ENCODE peak calls at places on chromosomes 1 and 21, in four cellular contexts. I is T47D; W is esophagus squamous epithelium; T is stimulated activated CD8-positive, alpha-beta memory T cell treated with anti-CD3 and anti-CD28 coated beads, Interleukin-15, amount 100 ng/mL, for 4 hours. H is an unnamed sample.

GRCh38 chr1:11913291-11913690 is 12.9 kb downstream of the KIAA2013 start:
- DNase-seq in I (no peak), W (no peak), T (no peak), H (no peak)

GRCh38 chr21:42314616-42315295 is 453 bp downstream of the TFF3 start:
- DNase-seq in I (no peak), W (no peak), T (no peak), H (no peak)

GRCh38 chr21:34330055-34330454 is 33.8 kb upstream of the KCNE2 start:
- DNase-seq in I (no peak), W (no peak), T (no peak), H (no peak)

GRCh38 chr1:56297191-56297590 is 282.2 kb downstream of the PLPP3 start:
- DNase-seq in I (no peak), W (no peak), T (no peak), H (no peak)

GRCh38 chr21:38807481-38807880 is 1.8 kb downstream of the ETS2 start:
- DNase-seq in I (no peak), W (no peak), T (no peak), H (no peak)

GRCh38 chr1:92944901-92945747 is 16.1 kb downstream of the DIPK1A start:
- DNase-seq in I (no peak), W (no peak), T (no peak), H (no peak)

GRCh38 chr1:153985984-153986761 is at the start of gene RAB13:
- DNase-seq in I (peak), W (no peak), T (no peak), H (peak)

GRCh38 chr1:26021647-26022403 is at the start of gene EXTL1:
- DNase-seq in I (peak), W (no peak), T (no peak), H (peak)

GRCh38 chr1:76010802-76011201 is 63.7 kb upstream of the ST6GALNAC3 start:
- DNase-seq in I (no peak), W (no peak), T (no peak), H (no peak)

GRCh38 chr1:55860816-55861519 is 645.8 kb upstream of the USP24 start:
- DNase-seq in I (no peak), W (no peak), T (no peak), H (no peak)

GRCh38 chr21:33228455-33228854 is 1.3 kb upstream of the IFNAR2 start:
- DNase-seq in I (no peak), W (no peak), T (no peak), H (no peak)

GRCh38 chr1:238060046-238060445 is 169.3 kb upstream of the ZP4 start:
- DNase-seq in I (no peak), W (no peak), T (no peak), H (no peak)

GRCh38 chr1:81478217-81478616 is 322.5 kb upstream of the ADGRL2 start:
- DNase-seq in I (no peak), W (no peak), T (no peak), H (no peak)

GRCh38 chr21:45532826-45533730 is 9.2 kb downstream of the SLC19A1 start:
- DNase-seq in I (no peak), W (no peak), T (no peak), H (no peak)

GRCh38 chr1:59179673-59180072 is 117.2 kb upstream of the FGGY start:
- DNase-seq in I (no peak), W (no peak), T (no peak), H (no peak)

GRCh38 chr1:231518485-231519035 is 9.9 kb upstream of the TSNAX start:
- DNase-seq in I (no peak), W (no peak), T (no peak), H (no peak)

GRCh38 chr1:230986976-230987375 is 8.1 kb downstream of the ARV1 start:
- DNase-seq in I (no peak), W (no peak), T (no peak), H (peak)